ENCODE peak calls at places on chromosome 21, in four cellular contexts. A is ACHN, U is foreskin keratinocyte, K is glutamatergic neuron. V is an unnamed sample.

GRCh38 chr21:17045214-17045835 is 467.5 kb upstream of the CXADR start:
- DNase-seq in A (peak), U (no peak), K (no peak), V (peak)

GRCh38 chr21:33231526-33231925 is 1.8 kb downstream of the IFNAR2 start:
- DNase-seq in A (no peak), U (no peak), K (no peak), V (no peak)

GRCh38 chr21:16302851-16303282 is 573.1 kb downstream of the USP25 start:
- DNase-seq in A (no peak), U (no peak), K (no peak), V (no peak)

GRCh38 chr21:31316488-31317169 is 27.4 kb downstream of the TIAM1 start:
- DNase-seq in A (no peak), U (no peak), K (no peak), V (peak)

GRCh38 chr21:42581676-42582371 is 68.2 kb downstream of the SLC37A1 start:
- DNase-seq in A (no peak), U (no peak), K (no peak), V (no peak)

GRCh38 chr21:33943293-33943692 is 27.7 kb upstream of the ATP5PO start:
- DNase-seq in A (no peak), U (peak), K (no peak), V (peak)

GRCh38 chr21:41933259-41934079 is 20.3 kb downstream of the C2CD2 start:
- DNase-seq in A (peak), U (peak), K (no peak), V (peak)

GRCh38 chr21:38282921-38283320 is 26.1 kb downstream of the KCNJ15 start:
- DNase-seq in A (no peak), U (no peak), K (no peak), V (no peak)

GRCh38 chr21:36929622-36930021 is 36.8 kb downstream of the HLCS start:
- DNase-seq in A (peak), U (peak), K (no peak), V (peak)

GRCh38 chr21:44848821-44849521 is 24.5 kb downstream of the PTTG1IP start:
- DNase-seq in A (no peak), U (no peak), K (no peak), V (no peak)

GRCh38 chr21:35737899-35738341 is 322.4 kb downstream of the SETD4 start:
- DNase-seq in A (no peak), U (peak), K (no peak), V (no peak)

GRCh38 chr21:25179116-25179515 is 428.2 kb downstream of the MRPL39 start:
- DNase-seq in A (no peak), U (no peak), K (no peak), V (no peak)

GRCh38 chr21:14553422-14553821 is 7.3 kb upstream of the SAMSN1 start:
- DNase-seq in A (no peak), U (no peak), K (no peak), V (no peak)

GRCh38 chr21:35226960-35227741 is 178.0 kb upstream of the RUNX1 start:
- DNase-seq in A (no peak), U (no peak), K (no peak), V (no peak)